ENCODE peak calls at places on chromosomes 7 and 10, in eight cellular contexts. One of them, this sample, is unnamed.

GRCh38 chr7:863106-863505 is 13.2 kb upstream of the GET4 start:
- DNase-seq in neural crest cell: no peak
- DNase-seq in OCI-LY7: no peak
- DNase-seq in activated naive CD8-positive, alpha-beta T cell treated with anti-CD3 and anti-CD28 coated beads for 36 hours: no peak
- DNase-seq in stimulated activated naive CD4-positive, alpha-beta T cell: no peak
- DNase-seq in stimulated activated CD8-positive, alpha-beta memory T cell treated with anti-CD3 and anti-CD28 coated beads, Interleukin-4, amount 100 ng/mL, for 1 hour: no peak
- DNase-seq in Right ventricle myocardium superior: peak; percentile 17
- DNase-seq in KG1: no peak
- DNase-seq in this sample: no peak

GRCh38 chr7:55109384-55110167 is 90.8 kb downstream of the EGFR start:
- DNase-seq in Right ventricle myocardium superior: no peak
- DNase-seq in OCI-LY7: no peak
- DNase-seq in stimulated activated naive CD4-positive, alpha-beta T cell: no peak
- DNase-seq in KG1: no peak
- DNase-seq in stimulated activated CD8-positive, alpha-beta memory T cell treated with anti-CD3 and anti-CD28 coated beads, Interleukin-4, amount 100 ng/mL, for 1 hour: no peak
- DNase-seq in neural crest cell: no peak
- DNase-seq in activated naive CD8-positive, alpha-beta T cell treated with anti-CD3 and anti-CD28 coated beads for 36 hours: no peak
- DNase-seq in this sample: peak; percentile 81

GRCh38 chr7:22983257-22983855 is 30.6 kb downstream of the HYCC1 start:
- DNase-seq in neural crest cell: no peak
- DNase-seq in OCI-LY7: no peak
- DNase-seq in Right ventricle myocardium superior: no peak
- DNase-seq in activated naive CD8-positive, alpha-beta T cell treated with anti-CD3 and anti-CD28 coated beads for 36 hours: no peak
- DNase-seq in stimulated activated CD8-positive, alpha-beta memory T cell treated with anti-CD3 and anti-CD28 coated beads, Interleukin-4, amount 100 ng/mL, for 1 hour: no peak
- DNase-seq in KG1: no peak
- DNase-seq in stimulated activated naive CD4-positive, alpha-beta T cell: no peak
- DNase-seq in this sample: no peak

GRCh38 chr10:132408823-132409666 is 12.0 kb downstream of the PWWP2B start:
- DNase-seq in activated naive CD8-positive, alpha-beta T cell treated with anti-CD3 and anti-CD28 coated beads for 36 hours: no peak
- DNase-seq in stimulated activated CD8-positive, alpha-beta memory T cell treated with anti-CD3 and anti-CD28 coated beads, Interleukin-4, amount 100 ng/mL, for 1 hour: no peak
- DNase-seq in KG1: no peak
- DNase-seq in Right ventricle myocardium superior: no peak
- DNase-seq in stimulated activated naive CD4-positive, alpha-beta T cell: no peak
- DNase-seq in OCI-LY7: no peak
- DNase-seq in neural crest cell: no peak
- DNase-seq in this sample: no peak

GRCh38 chr7:13282377-13282980 is 595.0 kb downstream of the ARL4A start:
- DNase-seq in Right ventricle myocardium superior: no peak
- DNase-seq in KG1: peak; percentile 22
- DNase-seq in stimulated activated CD8-positive, alpha-beta memory T cell treated with anti-CD3 and anti-CD28 coated beads, Interleukin-4, amount 100 ng/mL, for 1 hour: no peak
- DNase-seq in stimulated activated naive CD4-positive, alpha-beta T cell: no peak
- DNase-seq in OCI-LY7: peak; percentile 4
- DNase-seq in neural crest cell: no peak
- DNase-seq in activated naive CD8-positive, alpha-beta T cell treated with anti-CD3 and anti-CD28 coated beads for 36 hours: no peak
- DNase-seq in this sample: no peak

GRCh38 chr7:157405914-157406810 is 69.4 kb downstream of the DNAJB6 start:
- DNase-seq in OCI-LY7: no peak
- DNase-seq in neural crest cell: no peak
- DNase-seq in Right ventricle myocardium superior: peak; percentile 75
- DNase-seq in stimulated activated CD8-positive, alpha-beta memory T cell treated with anti-CD3 and anti-CD28 coated beads, Interleukin-4, amount 100 ng/mL, for 1 hour: no peak
- DNase-seq in activated naive CD8-positive, alpha-beta T cell treated with anti-CD3 and anti-CD28 coated beads for 36 hours: no peak
- DNase-seq in stimulated activated naive CD4-positive, alpha-beta T cell: no peak
- DNase-seq in KG1: no peak
- DNase-seq in this sample: no peak

GRCh38 chr7:123608991-123609882 is 7.6 kb downstream of the ASB15 start:
- DNase-seq in activated naive CD8-positive, alpha-beta T cell treated with anti-CD3 and anti-CD28 coated beads for 36 hours: no peak
- DNase-seq in stimulated activated naive CD4-positive, alpha-beta T cell: no peak
- DNase-seq in Right ventricle myocardium superior: no peak
- DNase-seq in KG1: no peak
- DNase-seq in OCI-LY7: no peak
- DNase-seq in neural crest cell: no peak
- DNase-seq in stimulated activated CD8-positive, alpha-beta memory T cell treated with anti-CD3 and anti-CD28 coated beads, Interleukin-4, amount 100 ng/mL, for 1 hour: no peak
- DNase-seq in this sample: no peak

GRCh38 chr10:124561206-124561605 is 99.6 kb downstream of the LHPP start:
- DNase-seq in KG1: no peak
- DNase-seq in activated naive CD8-positive, alpha-beta T cell treated with anti-CD3 and anti-CD28 coated beads for 36 hours: no peak
- DNase-seq in OCI-LY7: no peak
- DNase-seq in stimulated activated CD8-positive, alpha-beta memory T cell treated with anti-CD3 and anti-CD28 coated beads, Interleukin-4, amount 100 ng/mL, for 1 hour: no peak
- DNase-seq in Right ventricle myocardium superior: no peak
- DNase-seq in stimulated activated naive CD4-positive, alpha-beta T cell: no peak
- DNase-seq in neural crest cell: no peak
- DNase-seq in this sample: no peak

GRCh38 chr7:33258561-33258960 is 129.2 kb downstream of the BBS9 start:
- DNase-seq in stimulated activated naive CD4-positive, alpha-beta T cell: no peak
- DNase-seq in activated naive CD8-positive, alpha-beta T cell treated with anti-CD3 and anti-CD28 coated beads for 36 hours: no peak
- DNase-seq in Right ventricle myocardium superior: no peak
- DNase-seq in stimulated activated CD8-positive, alpha-beta memory T cell treated with anti-CD3 and anti-CD28 coated beads, Interleukin-4, amount 100 ng/mL, for 1 hour: no peak
- DNase-seq in neural crest cell: no peak
- DNase-seq in KG1: no peak
- DNase-seq in OCI-LY7: no peak
- DNase-seq in this sample: no peak

GRCh38 chr7:24981544-24981951 is 1.6 kb upstream of the OSBPL3 start:
- DNase-seq in stimulated activated CD8-positive, alpha-beta memory T cell treated with anti-CD3 and anti-CD28 coated beads, Interleukin-4, amount 100 ng/mL, for 1 hour: no peak
- DNase-seq in activated naive CD8-positive, alpha-beta T cell treated with anti-CD3 and anti-CD28 coated beads for 36 hours: peak; percentile 62
- DNase-seq in neural crest cell: peak; percentile 12
- DNase-seq in KG1: no peak
- DNase-seq in OCI-LY7: peak; percentile 27
- DNase-seq in Right ventricle myocardium superior: peak; percentile 71
- DNase-seq in stimulated activated naive CD4-positive, alpha-beta T cell: peak; percentile 23
- DNase-seq in this sample: peak; percentile 64

GRCh38 chr7:149725426-149725821 is 48.0 kb downstream of the ZNF467 start:
- DNase-seq in activated naive CD8-positive, alpha-beta T cell treated with anti-CD3 and anti-CD28 coated beads for 36 hours: no peak
- DNase-seq in stimulated activated naive CD4-positive, alpha-beta T cell: no peak
- DNase-seq in stimulated activated CD8-positive, alpha-beta memory T cell treated with anti-CD3 and anti-CD28 coated beads, Interleukin-4, amount 100 ng/mL, for 1 hour: no peak
- DNase-seq in neural crest cell: no peak
- DNase-seq in OCI-LY7: no peak
- DNase-seq in Right ventricle myocardium superior: no peak
- DNase-seq in KG1: no peak
- DNase-seq in this sample: no peak

GRCh38 chr10:61136151-61136550 is 192.2 kb upstream of the RHOBTB1 start:
- DNase-seq in stimulated activated CD8-positive, alpha-beta memory T cell treated with anti-CD3 and anti-CD28 coated beads, Interleukin-4, amount 100 ng/mL, for 1 hour: no peak
- DNase-seq in activated naive CD8-positive, alpha-beta T cell treated with anti-CD3 and anti-CD28 coated beads for 36 hours: no peak
- DNase-seq in stimulated activated naive CD4-positive, alpha-beta T cell: no peak
- DNase-seq in neural crest cell: no peak
- DNase-seq in KG1: no peak
- DNase-seq in Right ventricle myocardium superior: no peak
- DNase-seq in OCI-LY7: no peak
- DNase-seq in this sample: peak; percentile 71

GRCh38 chr10:77763453-77764430 is 126.1 kb upstream of the KCNMA1 start:
- DNase-seq in KG1: no peak
- DNase-seq in OCI-LY7: no peak
- DNase-seq in activated naive CD8-positive, alpha-beta T cell treated with anti-CD3 and anti-CD28 coated beads for 36 hours: no peak
- DNase-seq in neural crest cell: no peak
- DNase-seq in stimulated activated naive CD4-positive, alpha-beta T cell: no peak
- DNase-seq in Right ventricle myocardium superior: no peak
- DNase-seq in stimulated activated CD8-positive, alpha-beta memory T cell treated with anti-CD3 and anti-CD28 coated beads, Interleukin-4, amount 100 ng/mL, for 1 hour: no peak
- DNase-seq in this sample: peak; percentile 21

GRCh38 chr7:125358551-125359167 is 429.0 kb upstream of the POT1 start:
- DNase-seq in neural crest cell: no peak
- DNase-seq in stimulated activated naive CD4-positive, alpha-beta T cell: no peak
- DNase-seq in KG1: no peak
- DNase-seq in activated naive CD8-positive, alpha-beta T cell treated with anti-CD3 and anti-CD28 coated beads for 36 hours: no peak
- DNase-seq in Right ventricle myocardium superior: no peak
- DNase-seq in stimulated activated CD8-positive, alpha-beta memory T cell treated with anti-CD3 and anti-CD28 coated beads, Interleukin-4, amount 100 ng/mL, for 1 hour: no peak
- DNase-seq in OCI-LY7: no peak
- DNase-seq in this sample: no peak

GRCh38 chr10:70903262-70903921 is 15.0 kb upstream of the PCBD1 start:
- DNase-seq in activated naive CD8-positive, alpha-beta T cell treated with anti-CD3 and anti-CD28 coated beads for 36 hours: peak; percentile 32
- DNase-seq in KG1: no peak
- DNase-seq in stimulated activated CD8-positive, alpha-beta memory T cell treated with anti-CD3 and anti-CD28 coated beads, Interleukin-4, amount 100 ng/mL, for 1 hour: no peak
- DNase-seq in neural crest cell: peak; percentile 64
- DNase-seq in stimulated activated naive CD4-positive, alpha-beta T cell: no peak
- DNase-seq in Right ventricle myocardium superior: peak; percentile 72
- DNase-seq in OCI-LY7: peak; percentile 43
- DNase-seq in this sample: peak; percentile 37

This sample was measured in HT1080.